ENCODE peak calls at places on chromosomes 3 and 15, in nine cellular contexts. X is mucosa of gallbladder; Z is heart left ventricle; H is iris pigment epithelial cell; W is stimulated activated CD8-positive, alpha-beta memory T cell treated with anti-CD3 and anti-CD28 coated beads, Interleukin-15, amount 100 ng/mL, for 24 hours; N is nucleus accumbens; F is cardiac fibroblast; G is AG20443; B is pancreas. O is an unnamed sample.
A peak's percentile ranks its signal among the peaks of the same experiment; 100 is the strongest.

GRCh38 chr3:10213156-10213792 is 35.0 kb upstream of the TATDN2 start:
- DNase-seq in X (no peak), Z (no peak), H (no peak), W (no peak), N (no peak), F (peak; percentile 66), G (no peak), B (no peak), O (no peak)

GRCh38 chr15:65278480-65278879 is 8.2 kb downstream of the PARP16 start:
- DNase-seq in X (no peak), Z (no peak), H (no peak), W (no peak), N (no peak), F (no peak), G (no peak), B (no peak), O (no peak)

GRCh38 chr15:95558131-95558530 is 772.4 kb upstream of the NR2F2 start:
- DNase-seq in X (no peak), Z (no peak), H (peak; percentile 51), W (no peak), N (no peak), F (peak; percentile 71), G (no peak), B (no peak), O (peak; percentile 62)

GRCh38 chr15:88152672-88153071 is 103.9 kb downstream of the NTRK3 start:
- DNase-seq in X (no peak), Z (no peak), H (no peak), W (no peak), N (no peak), F (no peak), G (no peak), B (no peak), O (no peak)

GRCh38 chr3:194061421-194062029 is 74.4 kb upstream of the HES1 start:
- DNase-seq in X (no peak), Z (no peak), H (peak; percentile 50), W (no peak), N (no peak), F (no peak), G (no peak), B (no peak), O (no peak)

GRCh38 chr3:4687167-4687566 is 194.0 kb downstream of the ITPR1 start:
- DNase-seq in X (no peak), Z (no peak), H (peak; percentile 79), W (no peak), N (no peak), F (no peak), G (no peak), B (peak; percentile 9), O (peak; percentile 11)

GRCh38 chr15:101723161-101723873 is 956 bp downstream of the TARS3 start:
- DNase-seq in X (no peak), Z (no peak), H (peak; percentile 18), W (no peak), N (no peak), F (peak; percentile 28), G (peak; percentile 32), B (no peak), O (peak; percentile 67)

GRCh38 chr3:23669541-23670255 is 136.1 kb upstream of the UBE2E1 start:
- DNase-seq in X (no peak), Z (no peak), H (no peak), W (no peak), N (no peak), F (no peak), G (no peak), B (no peak), O (no peak)

GRCh38 chr3:42421818-42422796 is 11.7 kb upstream of the LYZL4 start:
- DNase-seq in X (peak; percentile 16), Z (no peak), H (no peak), W (no peak), N (no peak), F (no peak), G (no peak), B (no peak), O (no peak)

GRCh38 chr15:46854559-46854958 is 862.7 kb upstream of the SEMA6D start:
- DNase-seq in X (no peak), Z (no peak), H (no peak), W (no peak), N (no peak), F (peak; percentile 40), G (no peak), B (no peak), O (no peak)

GRCh38 chr15:25249236-25250010 is 189.4 kb downstream of the UBE3A start:
- DNase-seq in X (no peak), Z (peak; percentile 10), H (no peak), W (no peak), N (no peak), F (no peak), G (peak; percentile 7), B (no peak), O (no peak)

GRCh38 chr15:63792584-63792983 is 41.2 kb downstream of the HERC1 start:
- DNase-seq in X (no peak), Z (no peak), H (no peak), W (no peak), N (no peak), F (no peak), G (no peak), B (no peak), O (no peak)

GRCh38 chr15:48645558-48646330 is at the start of gene FBN1:
- DNase-seq in X (peak; percentile 66), Z (peak; percentile 79), H (peak; percentile 87), W (no peak), N (peak; percentile 78), F (peak; percentile 96), G (peak; percentile 95), B (no peak), O (peak; percentile 88)

GRCh38 chr15:89400121-89400996 is 65.7 kb upstream of the POLG start:
- DNase-seq in X (no peak), Z (no peak), H (no peak), W (no peak), N (no peak), F (no peak), G (no peak), B (no peak), O (no peak)

GRCh38 chr3:138219255-138219654 is 32.2 kb downstream of the ARMC8 start:
- DNase-seq in X (no peak), Z (no peak), H (peak; percentile 59), W (no peak), N (no peak), F (peak; percentile 66), G (no peak), B (no peak), O (no peak)

GRCh38 chr15:36050899-36051298 is 504.9 kb upstream of the DPH6 start:
- DNase-seq in X (no peak), Z (no peak), H (no peak), W (no peak), N (no peak), F (no peak), G (no peak), B (no peak), O (no peak)

GRCh38 chr3:105719791-105720190 is 149.0 kb downstream of the CBLB start:
- DNase-seq in X (no peak), Z (no peak), H (no peak), W (no peak), N (no peak), F (peak; percentile 19), G (no peak), B (no peak), O (no peak)

GRCh38 chr3:14371573-14372474 is 30.6 kb upstream of the SLC6A6 start:
- DNase-seq in X (peak; percentile 89), Z (peak; percentile 86), H (peak; percentile 57), W (no peak), N (no peak), F (peak; percentile 72), G (peak; percentile 83), B (peak; percentile 46), O (no peak)

GRCh38 chr15:52680756-52681155 is 1.6 kb upstream of the ATOSA start:
- DNase-seq in X (no peak), Z (no peak), H (no peak), W (no peak), N (no peak), F (no peak), G (no peak), B (no peak), O (no peak)

GRCh38 chr3:13537926-13538325 is 11.0 kb upstream of the FBLN2 start:
- DNase-seq in X (no peak), Z (no peak), H (peak; percentile 89), W (no peak), N (no peak), F (peak; percentile 90), G (peak; percentile 90), B (no peak), O (no peak)

GRCh38 chr3:55177749-55178148 is 249.9 kb upstream of the LRTM1 start:
- DNase-seq in X (no peak), Z (no peak), H (no peak), W (no peak), N (no peak), F (no peak), G (no peak), B (no peak), O (no peak)

O was measured in kidney glomerular epithelial cell.